ENCODE peak calls at places on chromosome 6, in four cellular contexts. L is K562, F is endothelial cell of umbilical vein, V is GM12878. M is an unnamed sample.

GRCh38 chr6:109296305-109296915 is 85.9 kb downstream of the CD164 start:
- DNase-seq in L (no peak), F (no peak), V (no peak), M (no peak)

GRCh38 chr6:18031680-18032256 is 44.3 kb upstream of the KIF13A start:
- DNase-seq in F (no peak), V (no peak), L (no peak), M (no peak)

GRCh38 chr6:84403545-84403944 is 176.1 kb upstream of the CEP162 start:
- DNase-seq in F (no peak), V (no peak), L (no peak), M (no peak)

GRCh38 chr6:105259912-105260889 is 80.4 kb upstream of the POPDC3 start:
- DNase-seq in L (no peak), F (peak), V (no peak), M (no peak)

GRCh38 chr6:12359051-12359450 is 68.9 kb downstream of the EDN1 start:
- DNase-seq in F (no peak), V (no peak), L (no peak), M (no peak)

GRCh38 chr6:24524801-24525200 is 30.0 kb downstream of the ALDH5A1 start:
- DNase-seq in V (no peak), F (peak), L (no peak), M (peak)

GRCh38 chr6:112331306-112331705 is 15.8 kb upstream of the RFPL4B start:
- DNase-seq in F (no peak), V (no peak), L (no peak), M (no peak)

GRCh38 chr6:29742191-29742590 is 19.0 kb downstream of the HLA-F start:
- DNase-seq in L (no peak), F (no peak), V (no peak), M (no peak)

GRCh38 chr6:150616581-150616980 is 16.9 kb downstream of the PLEKHG1 start:
- DNase-seq in F (peak), V (no peak), L (no peak), M (no peak)

GRCh38 chr6:136582702-136583471 is 32.7 kb upstream of the MAP7 start:
- DNase-seq in V (no peak), F (peak), L (peak), M (peak)

DNA sequence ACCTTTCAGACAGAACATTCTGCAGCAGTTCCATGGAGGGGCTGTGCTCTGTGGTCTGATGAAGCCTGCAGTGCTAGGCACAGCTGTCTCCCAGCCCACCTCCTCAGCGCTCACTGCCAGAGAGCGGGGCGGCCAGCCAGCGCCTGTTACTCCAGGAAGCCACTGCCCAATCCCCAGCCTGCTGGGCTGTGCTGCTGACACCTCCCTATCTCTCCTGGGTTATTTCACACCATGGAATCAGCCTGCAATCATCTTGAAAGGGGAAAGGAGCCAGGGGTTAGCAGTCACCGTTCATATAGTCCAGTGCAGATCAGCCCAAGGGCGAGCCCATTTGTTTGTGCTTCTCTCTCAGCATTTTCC is 46.3 kb upstream of the NHSL1 start:
- DNase-seq in V (no peak), F (peak), L (no peak), M (peak)
- TF ChIP-seq FOS in V (no peak), F (no peak), L (no peak), M (no peak)

GRCh38 chr6:157961829-157962228 is 19.8 kb upstream of the SYNJ2 start:
- DNase-seq in V (no peak), L (no peak), F (no peak), M (no peak)

GRCh38 chr6:157965387-157965786 is 16.3 kb upstream of the SYNJ2 start:
- DNase-seq in V (no peak), L (no peak), F (no peak), M (no peak)

GRCh38 chr6:157962601-157963084 is 19.0 kb upstream of the SYNJ2 start:
- DNase-seq in F (peak), V (no peak), L (peak), M (peak)

GRCh38 chr6:157966597-157966977 is 15.1 kb upstream of the SYNJ2 start:
- DNase-seq in L (no peak), V (no peak), F (no peak), M (no peak)

DNA sequence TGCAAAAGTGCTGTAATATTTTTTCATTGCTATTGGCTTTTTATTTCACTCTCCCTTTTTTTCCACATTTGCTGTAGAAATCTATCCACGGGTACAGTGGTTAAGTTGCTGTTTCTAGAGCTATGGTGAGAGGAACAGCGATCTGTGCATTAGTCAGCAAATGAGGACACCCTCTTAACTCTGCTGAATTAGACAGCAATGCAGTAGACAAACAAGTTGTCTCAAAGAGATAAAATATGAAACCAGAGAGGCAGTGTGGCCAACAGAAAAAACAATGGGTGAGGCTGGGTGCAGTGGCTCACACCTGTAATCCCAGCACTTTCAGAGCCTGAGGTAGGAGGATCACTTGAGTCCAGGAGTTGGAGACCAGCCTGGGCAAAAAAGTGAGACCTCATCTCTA is 17.5 kb upstream of the SYNJ2 start:
- DNase-seq in L (peak), V (no peak), F (no peak), M (peak)
- TF ChIP-seq FOS in L (no peak), V (no peak), F (no peak), M (no peak)

DNA sequence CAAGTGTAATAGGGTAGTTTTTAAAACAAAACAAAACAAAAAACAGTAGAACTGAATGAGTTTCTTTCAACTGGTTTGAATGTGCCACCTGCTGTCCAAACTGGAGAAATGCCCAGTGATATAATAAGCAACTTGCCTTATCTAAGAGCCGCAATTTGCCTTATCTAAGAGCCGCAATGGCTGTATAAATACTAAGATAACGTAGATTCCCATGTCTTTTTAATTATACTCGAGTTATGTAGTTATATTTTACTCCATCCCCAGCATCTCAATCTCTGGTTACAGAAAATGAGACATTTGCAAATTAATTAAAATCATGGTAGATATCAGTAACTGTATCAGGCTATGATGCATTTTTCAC is 67.2 kb downstream of the RPP40 start:
- DNase-seq in F (peak), L (peak), V (no peak), M (peak)
- TF ChIP-seq FOS in F (no peak), L (no peak), V (no peak), M (no peak)

GRCh38 chr6:33034554-33034953 is 25.2 kb upstream of the HLA-DOA start:
- DNase-seq in V (no peak), L (no peak), F (no peak), M (no peak)

GRCh38 chr6:33036512-33036911 is 27.1 kb upstream of the HLA-DOA start:
- DNase-seq in V (no peak), F (no peak), L (no peak), M (no peak)

GRCh38 chr6:33040157-33040556 is 30.8 kb upstream of the HLA-DOA start:
- DNase-seq in F (no peak), L (no peak), V (peak), M (no peak)
- TF ChIP-seq FOS in F (no peak), L (no peak), V (no peak), M (no peak)

GRCh38 chr6:88683734-88684133 is 279.7 kb downstream of the RNGTT start:
- DNase-seq in F (peak), L (no peak), V (no peak), M (peak)
- TF ChIP-seq FOS in F (peak), L (no peak), V (no peak), M (no peak)

DNA sequence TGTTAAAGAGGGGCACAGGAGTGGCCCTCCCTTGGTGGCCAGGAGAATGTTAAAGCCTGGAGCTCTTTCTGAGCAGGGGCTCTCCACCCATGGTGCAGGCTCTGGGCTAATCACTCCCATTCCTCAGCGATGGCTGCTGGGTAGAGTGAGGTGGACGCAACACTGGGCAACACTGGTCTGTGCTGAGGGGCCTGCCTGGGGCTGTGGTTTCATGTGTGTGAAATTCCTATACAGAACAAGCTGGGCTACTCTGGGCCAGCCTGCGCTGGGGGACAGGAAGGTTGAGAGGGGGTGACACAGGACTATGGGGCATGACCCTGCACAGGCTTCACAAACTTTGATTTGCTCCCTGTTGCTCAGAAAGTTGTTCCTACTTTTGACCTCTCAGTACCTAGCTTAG is 392.6 kb downstream of the ZFAND3 start:
- DNase-seq in L (no peak), F (no peak), V (no peak), M (no peak)
- TF ChIP-seq FOS in L (no peak), F (no peak), V (no peak), M (no peak)